ENCODE peak calls at places on chromosomes 1 and 21, in ten cellular contexts. N is spleen, W is stomach, I is sigmoid colon, H is H1, L is suprapubic skin, J is endothelial cell of umbilical vein, G is breast epithelium, Z is K562, A is vagina. D is an unnamed sample.

GRCh38 chr21:32256226-32256625 is 22.6 kb downstream of the MIS18A start:
- DNase-seq in H (no peak), G (no peak), I (no peak), Z (no peak), N (no peak), L (no peak), W (no peak), A (no peak), J (no peak), D (no peak)

GRCh38 chr1:203692565-203693470 is 66.2 kb downstream of the ATP2B4 start:
- DNase-seq in W (peak), L (peak), H (no peak), J (peak), I (peak), Z (peak), N (no peak), G (peak), A (peak), D (peak)

GRCh38 chr1:55275976-55276375 is 60.8 kb upstream of the USP24 start:
- DNase-seq in I (no peak), G (no peak), L (no peak), Z (peak), J (peak), A (no peak), H (no peak), N (no peak), W (no peak), D (no peak)

GRCh38 chr1:10280442-10281350 is 70.3 kb downstream of the KIF1B start:
- DNase-seq in Z (no peak), I (no peak), A (no peak), W (no peak), J (no peak), L (no peak), H (no peak), G (no peak), N (no peak), D (no peak)

GRCh38 chr1:200379431-200379755 is 30.4 kb downstream of the ZNF281 start:
- DNase-seq in A (no peak), J (no peak), L (no peak), N (no peak), W (no peak), H (no peak), Z (no peak), I (no peak), G (no peak), D (no peak)

GRCh38 chr1:22889213-22889827 is 83.3 kb downstream of the LACTBL1 start:
- DNase-seq in H (no peak), J (peak), Z (peak), L (no peak), N (no peak), I (no peak), G (no peak), W (no peak), A (no peak), D (no peak)

GRCh38 chr1:186950547-186950946 is 121.8 kb downstream of the PLA2G4A start:
- DNase-seq in A (no peak), J (peak), G (no peak), H (no peak), N (no peak), L (no peak), I (no peak), W (no peak), Z (no peak), D (no peak)

GRCh38 chr1:119132179-119132578 is 8.3 kb downstream of the WARS2 start:
- DNase-seq in J (no peak), G (no peak), N (no peak), H (no peak), I (no peak), A (no peak), L (no peak), W (no peak), Z (no peak), D (no peak)

GRCh38 chr1:156012051-156012817 is 8.5 kb downstream of the SSR2 start:
- DNase-seq in N (no peak), Z (no peak), L (no peak), H (no peak), J (no peak), A (no peak), G (no peak), W (no peak), I (no peak), D (no peak)

GRCh38 chr1:39668111-39668510 is 3.8 kb downstream of the NT5C1A start:
- DNase-seq in A (no peak), G (no peak), J (no peak), H (no peak), I (no peak), Z (no peak), N (no peak), W (no peak), L (no peak), D (no peak)

GRCh38 chr1:40758004-40758403 is 25.6 kb upstream of the KCNQ4 start:
- DNase-seq in J (no peak), H (no peak), G (no peak), L (no peak), N (no peak), I (no peak), Z (no peak), A (no peak), W (no peak), D (no peak)

GRCh38 chr1:211737115-211738035 is 62.0 kb upstream of the NEK2 start:
- DNase-seq in A (no peak), N (no peak), Z (no peak), G (no peak), H (no peak), I (no peak), J (no peak), W (no peak), L (no peak), D (no peak)

GRCh38 chr1:54888080-54888733 is 1.2 kb upstream of the DHCR24 start:
- DNase-seq in W (peak), N (no peak), I (no peak), G (no peak), Z (peak), L (no peak), J (no peak), H (no peak), A (no peak), D (no peak)

GRCh38 chr1:26225033-26225831 is 8.8 kb upstream of the CEP85 start:
- DNase-seq in W (peak), H (peak), N (peak), I (peak), A (no peak), G (peak), Z (no peak), L (no peak), J (peak), D (no peak)

GRCh38 chr1:107702946-107703571 is 261.9 kb downstream of the VAV3 start:
- DNase-seq in L (no peak), W (no peak), N (no peak), I (no peak), J (no peak), H (no peak), A (no peak), G (no peak), Z (no peak), D (no peak)

GRCh38 chr1:161196521-161197451 is 2.1 kb downstream of the ADAMTS4 start:
- DNase-seq in H (no peak), L (no peak), I (peak), W (no peak), J (peak), N (peak), A (no peak), Z (no peak), G (no peak), D (no peak)

GRCh38 chr1:111768023-111768422 is 12.3 kb downstream of the DDX20 start:
- DNase-seq in Z (no peak), N (no peak), L (no peak), A (no peak), G (no peak), W (no peak), H (no peak), I (no peak), J (no peak), D (no peak)

GRCh38 chr1:111768625-111769024 is 12.9 kb downstream of the DDX20 start:
- DNase-seq in Z (no peak), I (no peak), G (no peak), W (no peak), A (no peak), H (no peak), J (no peak), L (no peak), N (no peak), D (no peak)

GRCh38 chr1:111770916-111771315 is 15.2 kb downstream of the DDX20 start:
- DNase-seq in G (no peak), I (no peak), H (no peak), A (no peak), L (no peak), N (no peak), J (no peak), W (no peak), Z (no peak), D (no peak)

DNA sequence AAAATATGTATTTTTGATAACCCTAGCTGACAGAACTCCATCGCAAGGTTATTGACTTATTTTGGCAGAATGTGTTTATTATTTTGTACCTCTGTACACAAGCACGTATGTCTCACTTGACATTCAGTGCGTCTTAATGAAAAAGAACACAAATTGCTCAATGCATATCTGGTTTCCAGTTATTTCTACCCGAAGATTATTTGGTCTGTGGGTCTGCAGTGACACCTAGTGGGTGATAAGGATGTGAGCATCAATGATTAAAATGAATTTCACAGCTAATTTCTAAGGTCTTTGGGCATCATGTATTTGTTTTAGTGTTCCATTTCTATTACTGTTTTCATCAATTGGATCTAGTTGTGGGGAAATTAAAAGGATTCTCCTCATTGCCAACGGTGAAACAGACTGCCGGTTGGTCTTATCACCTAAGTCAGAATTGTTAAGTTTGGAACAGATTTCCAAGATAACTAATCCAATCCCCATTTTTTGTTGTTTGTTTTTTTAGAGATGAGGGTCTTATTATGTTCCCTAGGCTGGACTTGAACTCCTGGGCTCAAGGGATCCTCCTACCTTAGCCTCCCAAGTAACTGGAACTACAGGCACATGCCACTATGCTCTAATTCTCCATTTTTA is 13.9 kb downstream of the DDX20 start:
- DNase-seq in G (no peak), H (no peak), I (no peak), Z (peak), A (no peak), W (no peak), L (no peak), J (peak), N (no peak), D (no peak)
- TF ChIP-seq POLR2AphosphoS5 in G (no peak), H (no peak), I (no peak), Z (no peak), A (no peak), W (no peak), L (no peak), J (no peak), N (no peak), D (no peak)

GRCh38 chr1:30795026-30795425 is 37.5 kb upstream of the LAPTM5 start:
- DNase-seq in A (no peak), G (no peak), N (no peak), I (no peak), H (no peak), L (no peak), W (no peak), J (no peak), Z (no peak), D (no peak)

GRCh38 chr1:30801826-30802198 is 44.2 kb upstream of the LAPTM5 start:
- DNase-seq in W (peak), J (peak), G (peak), L (peak), A (no peak), N (peak), I (peak), H (peak), Z (peak), D (peak)

GRCh38 chr1:30794260-30794659 is 36.7 kb upstream of the LAPTM5 start:
- DNase-seq in A (no peak), J (no peak), Z (no peak), N (no peak), H (no peak), W (no peak), I (no peak), L (no peak), G (no peak), D (no peak)

GRCh38 chr1:30798954-30799491 is 41.4 kb upstream of the LAPTM5 start:
- DNase-seq in Z (no peak), G (no peak), A (no peak), I (no peak), N (no peak), J (no peak), W (no peak), L (no peak), H (no peak), D (no peak)

DNA sequence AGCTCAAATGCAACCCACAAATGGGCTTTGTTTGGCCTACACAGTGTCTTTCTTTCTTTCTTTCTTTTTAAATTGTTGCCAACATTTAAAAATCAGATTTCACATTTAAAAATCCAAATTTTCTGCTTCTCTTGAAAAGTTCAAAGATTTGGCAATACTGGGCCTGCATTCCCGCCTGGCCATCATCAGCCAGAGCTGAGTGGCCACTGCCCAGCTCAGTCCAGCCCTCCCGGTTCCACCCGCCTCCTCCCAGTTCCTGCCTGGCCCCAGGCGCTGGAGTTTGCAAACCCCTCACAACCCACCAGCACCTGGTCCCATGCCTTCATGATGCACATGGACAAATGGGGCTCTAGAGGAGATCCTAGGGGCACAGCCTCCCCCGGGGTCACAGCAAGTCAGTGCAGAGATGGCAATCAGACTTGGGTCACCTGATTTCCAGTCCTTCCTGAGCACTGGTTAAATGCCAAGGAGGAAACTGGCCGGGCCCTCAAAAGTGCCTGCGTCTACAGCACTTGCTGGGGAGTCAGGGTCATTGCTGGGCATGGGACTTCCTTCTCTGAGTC is 40.9 kb upstream of the LAPTM5 start:
- DNase-seq in Z (no peak), N (no peak), A (no peak), G (no peak), H (no peak), I (no peak), J (no peak), L (no peak), W (peak), D (no peak)
- H3K27ac ChIP-seq in Z (no peak), N (peak), A (no peak), G (peak), H (no peak), I (peak), J (no peak), L (peak), W (peak), D (peak)

GRCh38 chr1:84493747-84494146 is 12.4 kb upstream of the SPATA1 start:
- DNase-seq in I (no peak), N (no peak), G (no peak), L (no peak), J (no peak), Z (no peak), A (no peak), H (no peak), W (no peak), D (no peak)

GRCh38 chr1:84492726-84493125 is 13.5 kb upstream of the SPATA1 start:
- DNase-seq in I (no peak), A (no peak), N (no peak), G (no peak), Z (no peak), W (no peak), L (no peak), H (no peak), J (no peak), D (no peak)

GRCh38 chr1:84489766-84490165 is 10.7 kb downstream of the RPF1 start:
- DNase-seq in A (no peak), I (no peak), H (no peak), J (no peak), Z (no peak), G (no peak), L (no peak), W (no peak), N (no peak), D (no peak)

GRCh38 chr1:84488107-84488506 is 9.0 kb downstream of the RPF1 start:
- DNase-seq in A (no peak), J (no peak), H (no peak), N (no peak), L (no peak), W (no peak), I (no peak), Z (no peak), G (no peak), D (no peak)
- TF ChIP-seq POLR2A in A (no peak), J (no peak), H (no peak), N (no peak), L (no peak), W (no peak), I (no peak), Z (no peak), G (no peak), D (no peak)

GRCh38 chr21:25409992-25410391 is 197.3 kb downstream of the MRPL39 start:
- DNase-seq in H (no peak), A (no peak), L (no peak), W (no peak), N (no peak), Z (no peak), J (no peak), G (no peak), I (no peak), D (no peak)

GRCh38 chr21:25416669-25417068 is 190.6 kb downstream of the MRPL39 start:
- DNase-seq in L (no peak), H (no peak), A (no peak), W (no peak), N (no peak), G (no peak), J (no peak), Z (no peak), I (no peak), D (no peak)

GRCh38 chr21:25408666-25409065 is 198.6 kb downstream of the MRPL39 start:
- DNase-seq in H (no peak), J (no peak), G (no peak), W (no peak), N (no peak), A (no peak), L (no peak), I (no peak), Z (no peak), D (no peak)

DNA sequence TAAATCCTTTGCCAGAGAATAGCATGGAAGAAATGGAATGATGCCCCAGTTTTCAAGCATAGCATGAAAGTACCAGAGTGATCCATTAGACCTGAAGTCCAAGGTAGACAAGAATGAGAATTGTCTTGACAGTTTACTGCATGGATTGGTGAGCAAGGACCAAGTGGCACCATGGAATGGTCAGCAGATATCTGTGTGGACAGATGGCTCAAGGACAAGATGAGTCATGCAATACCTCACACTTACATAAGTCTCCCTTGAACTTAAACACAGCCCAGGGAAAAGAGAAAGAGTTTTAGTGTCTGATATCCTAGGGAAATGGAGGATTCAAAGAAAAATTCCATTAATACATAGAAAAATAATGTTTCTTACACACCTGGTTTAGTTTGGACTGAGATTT is 195.2 kb downstream of the MRPL39 start:
- DNase-seq in J (no peak), N (no peak), G (no peak), H (no peak), A (no peak), L (no peak), Z (no peak), W (no peak), I (no peak), D (no peak)
- TF ChIP-seq POLR2AphosphoS5 in J (no peak), N (no peak), G (no peak), H (no peak), A (no peak), L (no peak), Z (no peak), W (no peak), I (no peak), D (no peak)

GRCh38 chr1:89286549-89287181 is 14.0 kb upstream of the GBP5 start:
- DNase-seq in J (no peak), N (no peak), W (no peak), L (no peak), I (no peak), G (no peak), H (no peak), Z (no peak), A (no peak), D (no peak)
- H3K27ac ChIP-seq in J (no peak), N (peak), W (peak), L (no peak), I (no peak), G (no peak), H (no peak), Z (no peak), A (no peak), D (no peak)

DNA sequence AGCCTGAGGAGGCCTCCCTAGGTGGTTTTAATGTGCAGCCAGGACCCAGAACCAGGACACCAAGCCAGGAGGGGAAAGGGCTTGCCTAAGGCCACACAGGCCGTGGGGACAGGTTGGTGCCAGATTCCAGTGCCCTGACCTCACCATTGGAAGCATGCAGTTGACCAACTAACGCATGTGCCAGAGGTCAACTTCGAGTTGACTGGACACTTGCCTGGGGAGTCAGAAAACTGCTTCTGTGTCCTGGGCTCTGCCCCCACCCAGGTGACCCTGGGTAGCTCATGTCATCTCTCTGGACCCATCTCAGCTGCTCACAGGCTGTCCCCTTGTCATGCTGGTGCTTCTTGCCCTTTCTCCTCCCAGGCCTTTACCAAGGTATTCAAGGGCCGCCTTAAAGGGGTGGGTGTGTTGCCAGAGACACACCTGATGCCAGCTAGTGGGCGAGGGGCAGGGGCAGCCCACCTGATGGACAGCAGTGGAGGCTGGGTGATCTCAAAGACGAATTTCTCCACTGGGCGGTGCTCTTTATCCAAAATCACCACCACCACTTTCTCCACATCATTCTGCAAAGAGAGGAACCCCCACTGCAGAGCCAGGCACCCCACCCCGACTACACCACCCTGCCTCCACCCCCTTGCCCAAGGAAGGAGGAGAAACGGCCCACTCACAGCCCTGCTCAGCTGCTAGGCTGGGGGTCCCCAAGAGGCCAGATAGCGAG is 4.4 kb downstream of the MAD2L2 start:
- DNase-seq in N (no peak), H (no peak), W (no peak), A (no peak), J (no peak), I (no peak), L (no peak), G (no peak), Z (no peak), D (no peak)
- TF ChIP-seq POLR2A in N (no peak), H (no peak), W (no peak), A (no peak), J (no peak), I (no peak), L (no peak), G (no peak), Z (no peak), D (no peak)